ENCODE peak calls at places on chromosomes 5 and 9, in ten cellular contexts. H, T, S, V, Q, D, R, F, A and J are unnamed samples.

GRCh38 chr5:98455660-98456059 is 317.8 kb upstream of the RGMB start:
- DNase-seq in T (peak), Q (no peak), D (no peak), V (no peak), A (peak), R (no peak), H (peak), F (no peak), S (no peak), J (peak)

GRCh38 chr9:82560457-82560904 is 502.5 kb downstream of the RASEF start:
- DNase-seq in Q (no peak), R (no peak), D (no peak), F (no peak), S (peak), A (no peak), V (peak), H (no peak), T (no peak), J (no peak)

GRCh38 chr5:43140286-43140685 is 19.6 kb downstream of the ZNF131 start:
- DNase-seq in V (no peak), D (no peak), R (peak), A (no peak), F (no peak), S (no peak), Q (no peak), T (no peak), H (no peak), J (peak)

GRCh38 chr9:8338249-8338721 is 538.7 kb upstream of the DMAC1 start:
- DNase-seq in H (no peak), R (no peak), T (no peak), S (no peak), F (no peak), V (no peak), D (no peak), Q (no peak), A (no peak), J (peak)

GRCh38 chr9:90420714-90421513 is 221.7 kb downstream of the DIRAS2 start:
- DNase-seq in F (no peak), S (no peak), R (no peak), H (no peak), T (no peak), V (no peak), A (no peak), D (no peak), Q (no peak), J (no peak)

GRCh38 chr5:148926207-148926606 is 99.8 kb downstream of the ADRB2 start:
- DNase-seq in H (no peak), V (no peak), A (no peak), F (no peak), S (no peak), R (no peak), Q (no peak), D (no peak), T (no peak), J (no peak)

GRCh38 chr9:79143211-79143610 is 428.6 kb upstream of the TLE4 start:
- DNase-seq in S (no peak), H (no peak), R (no peak), A (no peak), D (no peak), Q (no peak), V (no peak), F (no peak), T (no peak), J (no peak)

GRCh38 chr5:35136386-35136785 is 88.6 kb upstream of the AGXT2 start:
- DNase-seq in S (no peak), Q (peak), F (no peak), A (peak), T (peak), R (no peak), H (peak), V (no peak), D (no peak), J (peak)

GRCh38 chr5:67490543-67491321 is 294.1 kb upstream of the CD180 start:
- DNase-seq in H (no peak), R (no peak), V (peak), A (no peak), Q (no peak), F (no peak), S (peak), D (no peak), T (no peak), J (no peak)

GRCh38 chr9:114125614-114126013 is 26.5 kb upstream of the KIF12 start:
- DNase-seq in H (no peak), Q (no peak), R (no peak), D (no peak), V (no peak), F (no peak), T (no peak), S (no peak), A (no peak), J (no peak)

GRCh38 chr5:142872795-142873194 is 102.6 kb downstream of the ARHGAP26 start:
- DNase-seq in V (no peak), R (no peak), S (peak), Q (no peak), D (no peak), H (peak), T (peak), F (no peak), A (no peak), J (peak)

GRCh38 chr5:137453476-137454080 is 45.5 kb downstream of the SPOCK1 start:
- DNase-seq in D (no peak), R (no peak), V (no peak), H (peak), S (no peak), Q (peak), F (no peak), T (peak), A (peak), J (peak)

GRCh38 chr5:145847499-145848497 is 12.7 kb upstream of the PRELID2 start:
- DNase-seq in Q (no peak), R (no peak), A (peak), F (no peak), H (peak), T (peak), D (no peak), V (no peak), S (no peak), J (peak)

GRCh38 chr5:66595877-66596790 is at the start of gene MAST4:
- DNase-seq in T (peak), R (peak), S (peak), F (peak), Q (peak), V (peak), H (peak), A (peak), D (peak), J (peak)

GRCh38 chr9:73151653-73152382 is at the start of gene ANXA1:
- DNase-seq in A (peak), R (peak), D (no peak), Q (no peak), V (no peak), H (peak), T (peak), S (peak), F (no peak), J (peak)

GRCh38 chr5:53425598-53426516 is 54.6 kb upstream of the FST start:
- DNase-seq in H (no peak), R (no peak), D (no peak), S (peak), A (no peak), T (peak), F (no peak), Q (peak), V (no peak), J (peak)

GRCh38 chr5:85108471-85108870 is 723.8 kb upstream of the EDIL3 start:
- DNase-seq in V (no peak), A (no peak), F (no peak), Q (no peak), T (no peak), S (no peak), D (no peak), R (no peak), H (peak), J (no peak)

GRCh38 chr9:20144255-20144654 is 355.4 kb upstream of the SLC24A2 start:
- DNase-seq in A (no peak), V (no peak), H (no peak), R (no peak), D (no peak), S (no peak), F (no peak), T (no peak), Q (peak), J (no peak)

GRCh38 chr5:36276864-36277263 is 24.8 kb downstream of the RANBP3L start:
- DNase-seq in Q (no peak), A (no peak), F (no peak), D (no peak), S (no peak), V (no peak), T (no peak), H (no peak), R (no peak), J (no peak)

GRCh38 chr5:137383909-137384308 is 115.2 kb downstream of the SPOCK1 start:
- DNase-seq in D (no peak), T (no peak), V (no peak), A (no peak), Q (no peak), S (no peak), F (no peak), H (no peak), R (no peak), J (no peak)

GRCh38 chr9:87234854-87235253 is 262.8 kb upstream of the DAPK1 start:
- DNase-seq in T (no peak), Q (no peak), D (no peak), V (no peak), H (no peak), A (no peak), F (no peak), R (no peak), S (no peak), J (no peak)

GRCh38 chr5:126975791-126976190 is 54.6 kb downstream of the MARCHF3 start:
- DNase-seq in S (no peak), D (no peak), T (no peak), F (no peak), Q (no peak), A (no peak), R (no peak), V (no peak), H (no peak), J (no peak)

GRCh38 chr5:40410939-40411635 is 268.6 kb upstream of the PTGER4 start:
- DNase-seq in T (peak), D (no peak), S (no peak), F (no peak), H (peak), V (no peak), Q (no peak), R (no peak), A (no peak), J (peak)

GRCh38 chr5:149387081-149387611 is 8.1 kb upstream of the IL17B start:
- DNase-seq in H (no peak), D (peak), V (no peak), S (no peak), Q (no peak), A (no peak), T (peak), F (no peak), R (no peak), J (peak)

GRCh38 chr5:14871084-14871572 is 450 bp downstream of the ANKH start:
- DNase-seq in R (peak), V (peak), H (no peak), T (peak), A (no peak), Q (peak), S (peak), D (peak), F (no peak), J (no peak)

GRCh38 chr9:5375091-5375490 is 35.4 kb upstream of the RLN1 start:
- DNase-seq in Q (peak), H (no peak), D (no peak), V (no peak), F (no peak), S (no peak), A (no peak), R (no peak), T (no peak), J (no peak)

GRCh38 chr9:93589688-93590087 is 13.3 kb downstream of the PHF2 start:
- DNase-seq in F (peak), Q (no peak), H (no peak), D (peak), V (peak), S (no peak), T (peak), A (peak), R (no peak), J (peak)

GRCh38 chr9:124618476-124618875 is 111.3 kb upstream of the NR5A1 start:
- DNase-seq in D (no peak), A (no peak), F (no peak), Q (no peak), V (no peak), H (no peak), S (no peak), R (no peak), T (no peak), J (no peak)

GRCh38 chr5:81850932-81851331 is 100.0 kb upstream of the SSBP2 start:
- DNase-seq in R (no peak), T (peak), V (no peak), A (no peak), S (no peak), F (no peak), H (no peak), D (no peak), Q (no peak), J (no peak)

GRCh38 chr9:132546148-132547051 is 36.0 kb upstream of the BARHL1 start:
- DNase-seq in F (no peak), H (no peak), V (no peak), Q (no peak), R (no peak), S (no peak), T (peak), D (peak), A (no peak), J (peak)

GRCh38 chr9:22446950-22447606 is 454 bp downstream of the DMRTA1 start:
- DNase-seq in T (peak), A (peak), V (peak), H (peak), S (peak), F (no peak), D (peak), R (no peak), Q (peak), J (peak)

GRCh38 chr9:120377268-120378150 is 202.5 kb downstream of the CDK5RAP2 start:
- DNase-seq in S (no peak), A (no peak), H (no peak), R (no peak), V (no peak), F (no peak), Q (no peak), T (no peak), D (no peak), J (no peak)

GRCh38 chr9:136740971-136741884 is 1.5 kb downstream of the LCN10 start:
- DNase-seq in T (peak), R (no peak), V (no peak), H (no peak), S (no peak), D (no peak), F (no peak), A (no peak), Q (no peak), J (no peak)

GRCh38 chr5:147822686-147823491 is 8.6 kb downstream of the SPINK1 start:
- DNase-seq in T (peak), Q (peak), R (peak), S (peak), A (peak), F (no peak), V (peak), H (peak), D (peak), J (peak)

GRCh38 chr5:115423541-115423940 is 121.0 kb downstream of the FEM1C start:
- DNase-seq in V (peak), R (no peak), F (peak), H (peak), D (no peak), T (peak), S (peak), A (no peak), Q (no peak), J (no peak)

GRCh38 chr5:135222171-135222681 is 176.8 kb downstream of the MACROH2A1 start:
- DNase-seq in T (no peak), R (no peak), S (no peak), V (no peak), A (no peak), H (peak), D (no peak), Q (no peak), F (peak), J (no peak)

GRCh38 chr9:120863833-120864232 is 13.2 kb downstream of the PHF19 start:
- DNase-seq in R (no peak), T (no peak), V (no peak), D (no peak), H (no peak), F (no peak), Q (no peak), S (no peak), A (no peak), J (no peak)

GRCh38 chr9:80867731-80868130 is 821.6 kb downstream of the TLE1 start:
- DNase-seq in V (no peak), A (peak), T (no peak), D (no peak), Q (no peak), S (no peak), H (peak), F (no peak), R (no peak), J (peak)

GRCh38 chr5:141338538-141339306 is at the start of gene PCDHGA2:
- DNase-seq in R (no peak), F (no peak), V (no peak), A (peak), S (no peak), Q (peak), H (peak), D (no peak), T (peak), J (peak)

GRCh38 chr5:73612799-73613198 is 13.2 kb upstream of the ARHGEF28 start:
- DNase-seq in D (no peak), V (no peak), H (no peak), Q (no peak), R (no peak), T (no peak), A (no peak), S (no peak), F (no peak), J (no peak)

GRCh38 chr5:73606206-73606753 is 19.7 kb upstream of the ARHGEF28 start:
- DNase-seq in Q (no peak), H (no peak), V (no peak), D (no peak), R (no peak), T (no peak), S (no peak), A (peak), F (no peak), J (no peak)

GRCh38 chr5:73603998-73604397 is 22.0 kb upstream of the ARHGEF28 start:
- DNase-seq in A (no peak), F (no peak), Q (no peak), V (no peak), S (no peak), D (no peak), T (no peak), R (peak), H (no peak), J (no peak)

GRCh38 chr5:73605223-73606087 is 20.5 kb upstream of the ARHGEF28 start:
- DNase-seq in Q (no peak), D (no peak), S (peak), R (no peak), T (peak), V (no peak), F (no peak), A (peak), H (peak), J (no peak)

GRCh38 chr5:73607228-73607627 is 18.8 kb upstream of the ARHGEF28 start:
- DNase-seq in S (no peak), V (no peak), D (no peak), F (no peak), A (no peak), T (no peak), H (no peak), Q (no peak), R (no peak), J (no peak)
- H3K4me3 ChIP-seq in S (no peak), V (no peak), D (no peak), F (no peak), A (no peak), T (no peak), H (no peak), Q (no peak), R (no peak), J (no peak)

GRCh38 chr5:132425975-132426524 is 56.5 kb downstream of the SLC22A5 start:
- DNase-seq in H (no peak), R (no peak), T (peak), A (no peak), F (peak), S (no peak), D (no peak), Q (peak), V (no peak), J (no peak)
- H3K4me3 ChIP-seq in H (no peak), R (peak), T (peak), A (no peak), F (no peak), S (no peak), D (no peak), Q (peak), V (no peak), J (no peak)

GRCh38 chr5:172571892-172572291 is 69.2 kb upstream of the NEURL1B start:
- DNase-seq in A (no peak), D (no peak), H (no peak), R (no peak), F (no peak), V (no peak), T (no peak), S (no peak), Q (no peak), J (no peak)

GRCh38 chr5:172572440-172572839 is 68.6 kb upstream of the NEURL1B start:
- DNase-seq in V (no peak), S (no peak), F (no peak), D (no peak), Q (no peak), T (no peak), H (no peak), R (no peak), A (no peak), J (no peak)

GRCh38 chr5:172569862-172570558 is 71.1 kb upstream of the NEURL1B start:
- DNase-seq in S (peak), H (no peak), F (no peak), V (no peak), T (no peak), Q (no peak), A (no peak), R (no peak), D (no peak), J (no peak)

GRCh38 chr5:172571413-172571812 is 69.7 kb upstream of the NEURL1B start:
- DNase-seq in D (no peak), V (no peak), S (no peak), R (no peak), T (no peak), H (no peak), Q (no peak), A (no peak), F (no peak), J (no peak)

DNA sequence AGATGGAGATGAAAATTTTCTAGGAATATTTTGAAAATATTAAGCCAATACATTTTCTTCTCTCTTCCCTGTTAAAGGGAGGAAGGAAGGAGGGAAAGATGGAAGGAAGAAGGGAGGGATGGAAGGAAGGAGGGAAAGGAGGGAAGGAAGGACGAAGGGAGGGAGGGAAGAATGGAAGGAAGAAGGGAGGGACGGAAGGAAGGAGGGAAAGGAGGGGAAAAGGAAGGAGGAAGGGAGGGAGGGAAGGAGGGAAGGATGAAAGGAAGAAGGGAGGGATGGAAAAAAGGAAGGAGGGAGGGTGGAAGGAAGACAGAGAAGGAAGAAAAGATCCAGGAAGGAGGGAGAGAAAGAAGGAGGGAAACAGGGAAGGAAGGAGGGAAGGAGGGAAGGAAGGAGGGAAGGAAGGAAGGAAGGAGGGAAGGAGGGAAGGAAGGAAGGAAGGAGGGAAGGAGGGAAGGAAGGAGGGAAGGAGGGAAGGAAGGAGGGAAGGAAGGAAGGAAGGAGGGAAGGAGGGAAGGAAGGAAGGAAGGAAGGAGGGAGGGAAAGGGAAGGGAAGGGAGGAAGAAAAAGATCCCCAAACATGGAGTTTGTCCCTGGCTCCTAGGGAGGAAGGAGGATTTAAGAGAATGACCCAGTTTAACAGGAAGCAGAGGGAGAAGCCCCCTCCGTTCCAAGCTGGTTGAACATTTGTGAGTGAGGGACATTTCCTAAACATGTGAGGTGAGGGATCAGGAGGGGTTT is 70.3 kb upstream of the NEURL1B start:
- DNase-seq in V (no peak), D (no peak), T (no peak), A (no peak), Q (no peak), F (no peak), R (no peak), H (no peak), S (no peak), J (no peak)
- H3K4me3 ChIP-seq in V (no peak), D (no peak), T (no peak), A (no peak), Q (no peak), F (no peak), R (no peak), H (no peak), S (no peak), J (no peak)

GRCh38 chr5:117133198-117133597 is 558.6 kb upstream of the SEMA6A start:
- DNase-seq in A (no peak), R (no peak), T (no peak), Q (no peak), V (no peak), H (no peak), D (no peak), S (no peak), F (no peak), J (no peak)

GRCh38 chr5:117135851-117136250 is 561.2 kb upstream of the SEMA6A start:
- DNase-seq in V (no peak), H (no peak), T (no peak), Q (no peak), A (no peak), D (no peak), S (no peak), R (no peak), F (no peak), J (no peak)

GRCh38 chr5:117131048-117131679 is 556.5 kb upstream of the SEMA6A start:
- DNase-seq in S (no peak), T (no peak), V (no peak), A (no peak), Q (peak), R (no peak), D (no peak), H (peak), F (no peak), J (no peak)

GRCh38 chr5:117131876-117132275 is 557.3 kb upstream of the SEMA6A start:
- DNase-seq in A (no peak), F (no peak), T (no peak), D (no peak), R (no peak), Q (no peak), V (no peak), H (peak), S (no peak), J (no peak)
- H3K4me3 ChIP-seq in A (no peak), F (no peak), T (no peak), D (no peak), R (no peak), Q (peak), V (no peak), H (no peak), S (no peak), J (no peak)